ENCODE peak calls at places on chromosomes 5 and 9, in five cellular contexts. J, Y, K, I and L are unnamed samples. For H3K9me3, the result is how much of the 10 kb centered on the place peaks cover.

GRCh38 chr9:127789179-127789578 is 3.3 kb downstream of the CDK9 start:
- DNase-seq in J (no peak), Y (no peak), K (no peak), I (no peak), L (no peak)

GRCh38 chr9:21608200-21608599 is 126.1 kb upstream of the IFNE start:
- DNase-seq in J (no peak), Y (no peak), K (no peak), I (no peak), L (no peak)

GRCh38 chr5:1118738-1119137 is 6.9 kb upstream of the SLC12A7 start:
- DNase-seq in J (no peak), Y (no peak), K (no peak), I (no peak), L (no peak)

GRCh38 chr9:76369583-76369982 is 24.6 kb downstream of the RFK start:
- DNase-seq in J (no peak), Y (no peak), K (no peak), I (peak), L (no peak)

GRCh38 chr9:35962126-35962906 is 4.4 kb upstream of the OR2S2 start:
- DNase-seq in J (peak), Y (no peak), K (no peak), I (peak), L (no peak)

GRCh38 chr5:110413856-110414255 is 312.6 kb downstream of the TMEM232 start:
- DNase-seq in J (no peak), Y (no peak), K (no peak), I (no peak), L (no peak)

GRCh38 chr5:33828611-33829286 is 63.0 kb downstream of the ADAMTS12 start:
- DNase-seq in J (no peak), Y (no peak), K (no peak), I (no peak), L (no peak)

GRCh38 chr5:37889612-37890317 is 49.9 kb upstream of the GDNF start:
- DNase-seq in J (no peak), Y (no peak), K (no peak), I (no peak), L (no peak)

GRCh38 chr5:91217859-91218258 is 165.3 kb downstream of the ARRDC3 start:
- DNase-seq in J (no peak), Y (no peak), K (no peak), I (no peak), L (no peak)

GRCh38 chr5:153745778-153746420 is 255.4 kb downstream of the GRIA1 start:
- DNase-seq in J (no peak), Y (no peak), K (no peak), I (no peak), L (no peak)

GRCh38 chr5:110159202-110159601 is 469.5 kb downstream of the MAN2A1 start:
- DNase-seq in J (no peak), Y (no peak), K (no peak), I (no peak), L (no peak)

GRCh38 chr9:37903581-37903830 is 421 bp downstream of the SLC25A51 start:
- DNase-seq in J (no peak), Y (no peak), K (no peak), I (no peak), L (peak)

GRCh38 chr5:154415114-154415513 is 30.7 kb upstream of the SAP30L start:
- DNase-seq in J (no peak), Y (no peak), K (no peak), I (no peak), L (no peak)

GRCh38 chr5:154002093-154002492 is 36.6 kb downstream of the FAM114A2 start:
- DNase-seq in J (no peak), Y (no peak), K (no peak), I (peak), L (no peak)

GRCh38 chr9:87502446-87503232 is 5.0 kb downstream of the DAPK1 start:
- DNase-seq in J (no peak), Y (no peak), K (no peak), I (no peak), L (no peak)

GRCh38 chr9:17402309-17402708 is 176.6 kb upstream of the SH3GL2 start:
- DNase-seq in J (no peak), Y (no peak), K (no peak), I (no peak), L (no peak)

GRCh38 chr5:142866563-142867275 is 96.5 kb downstream of the ARHGAP26 start:
- DNase-seq in J (no peak), Y (no peak), K (no peak), I (peak), L (no peak)

GRCh38 chr5:56320686-56321085 is 87.6 kb upstream of the ANKRD55 start:
- DNase-seq in J (no peak), Y (no peak), K (no peak), I (no peak), L (no peak)

GRCh38 chr5:169006878-169007790 is 293.8 kb downstream of the SLIT3 start:
- DNase-seq in J (no peak), Y (no peak), K (no peak), I (no peak), L (no peak)

GRCh38 chr9:106590759-106591505 is 272.0 kb upstream of the ZNF462 start:
- DNase-seq in J (no peak), Y (no peak), K (no peak), I (no peak), L (no peak)

GRCh38 chr5:61701877-61702602 is 370.0 kb downstream of the ZSWIM6 start:
- DNase-seq in J (no peak), Y (no peak), K (no peak), I (no peak), L (no peak)

GRCh38 chr9:98726735-98727134 is 18.0 kb upstream of the GABBR2 start:
- DNase-seq in J (no peak), Y (no peak), K (no peak), I (peak), L (no peak)

GRCh38 chr5:148979104-148979723 is 83.6 kb downstream of the SH3TC2 start:
- DNase-seq in J (no peak), Y (no peak), K (no peak), I (no peak), L (no peak)

GRCh38 chr9:14344846-14345585 is 31.1 kb upstream of the NFIB start:
- DNase-seq in J (no peak), Y (no peak), K (no peak), I (no peak), L (no peak)

GRCh38 chr5:110414360-110414759 is 312.1 kb downstream of the TMEM232 start:
- DNase-seq in J (no peak), Y (no peak), K (no peak), I (no peak), L (no peak)

GRCh38 chr9:88990721-88991065 is 575 bp upstream of the S1PR3 start:
- DNase-seq in J (no peak), Y (no peak), K (no peak), I (no peak), L (no peak)
- TF ChIP-seq CTCF in J (peak), Y (no peak), K (no peak), I (peak), L (no peak)

DNA sequence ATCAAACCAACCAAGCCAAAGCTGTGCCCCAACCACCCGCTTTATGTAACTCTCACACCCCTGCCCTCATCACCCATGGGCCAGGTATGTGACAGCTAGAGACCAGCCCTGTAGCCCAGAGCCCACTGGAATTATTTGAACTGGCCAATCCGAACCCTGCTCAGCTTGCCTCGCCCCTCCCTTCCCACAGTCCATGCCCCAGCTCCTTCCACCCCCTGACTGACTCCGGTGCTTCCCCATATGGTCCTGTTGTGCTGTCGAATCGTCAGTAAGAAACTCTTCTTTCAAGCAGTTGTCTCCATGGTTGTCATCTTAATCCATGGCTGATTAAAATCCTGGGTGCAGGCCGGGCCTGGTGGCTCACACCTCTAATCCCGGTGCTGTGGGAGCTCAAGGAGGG is 118.5 kb downstream of the COL23A1 start:
- DNase-seq in J (no peak), Y (no peak), K (no peak), I (no peak), L (no peak)
- H3K9me3 ChIP-seq in J (under half), Y (under half), K (under half), I (under half), L (under half)

DNA sequence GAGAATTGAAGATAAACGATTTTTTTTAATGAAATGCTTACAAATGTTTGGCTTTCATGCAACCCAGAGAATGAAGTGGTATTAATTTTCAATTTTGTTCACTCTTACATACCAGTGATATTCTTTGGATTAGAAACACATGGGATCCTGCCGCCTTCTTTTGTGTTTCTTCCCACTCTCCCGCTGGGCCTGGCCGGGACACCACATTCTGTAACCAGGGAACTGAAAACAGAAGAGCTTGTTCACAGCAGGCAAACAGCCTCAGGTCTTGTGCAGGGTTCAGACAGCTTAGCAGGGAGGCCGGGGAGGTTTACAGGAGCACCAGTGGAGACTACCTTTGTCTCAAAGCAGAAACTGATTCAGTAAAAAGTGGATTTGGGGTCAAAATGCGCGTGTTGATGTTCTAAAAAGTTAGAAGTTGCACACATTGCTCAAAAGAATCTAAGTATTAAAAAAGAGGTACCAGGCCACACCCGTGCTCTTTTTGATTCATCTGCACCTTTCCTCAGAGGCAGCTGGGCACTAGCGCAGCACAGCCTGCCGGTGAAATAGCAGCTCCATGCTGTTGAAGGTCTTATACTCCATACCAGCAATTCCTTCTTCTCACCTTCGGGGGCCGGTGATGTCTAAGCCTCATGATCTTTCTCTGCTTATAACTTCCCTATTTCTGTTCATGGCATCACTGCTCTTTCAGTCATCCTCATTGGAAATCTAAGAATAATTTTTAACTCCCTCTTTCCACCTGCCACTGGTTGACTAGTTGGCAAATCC is 67.1 kb downstream of the GRAMD2B start:
- DNase-seq in J (no peak), Y (no peak), K (no peak), I (no peak), L (no peak)
- TF ChIP-seq CTCF in J (peak), Y (no peak), K (no peak), I (no peak), L (no peak)

GRCh38 chr5:3449481-3449880 is 146.2 kb upstream of the IRX1 start:
- DNase-seq in J (no peak), Y (no peak), K (no peak), I (no peak), L (no peak)
- H3K9me3 ChIP-seq in J (under half), Y (under half), K (under half), I (under half), L (under half)

DNA sequence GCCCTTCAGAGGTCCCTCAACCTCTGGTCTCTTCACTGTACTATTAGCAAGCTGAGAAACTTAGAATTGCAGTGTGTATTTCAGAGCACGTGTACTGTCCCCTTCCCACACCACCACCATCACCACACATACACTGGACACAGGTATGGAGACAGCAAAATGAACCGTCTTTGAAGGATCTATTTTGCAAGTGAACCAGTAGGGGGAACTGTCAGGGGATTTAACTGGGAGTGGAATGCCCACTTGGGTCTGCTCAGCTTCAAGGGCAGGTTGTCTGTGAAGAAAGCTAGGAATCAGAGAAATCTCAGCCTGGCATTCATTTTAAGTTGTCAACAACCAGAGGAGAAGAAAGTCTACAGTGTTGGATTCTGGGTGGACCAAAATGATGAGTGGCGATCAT is 147.0 kb downstream of the DCP2 start:
- DNase-seq in J (no peak), Y (no peak), K (no peak), I (no peak), L (no peak)
- TF ChIP-seq CTCF in J (peak), Y (no peak), K (no peak), I (peak), L (no peak)

GRCh38 chr9:69303331-69303730 is 21.7 kb upstream of the ENTREP1 start:
- DNase-seq in J (no peak), Y (no peak), K (no peak), I (no peak), L (no peak)

GRCh38 chr9:69308217-69308931 is 16.6 kb upstream of the ENTREP1 start:
- DNase-seq in J (no peak), Y (no peak), K (no peak), I (no peak), L (no peak)

GRCh38 chr9:69313175-69313574 is 11.8 kb upstream of the ENTREP1 start:
- DNase-seq in J (no peak), Y (no peak), K (no peak), I (no peak), L (no peak)

GRCh38 chr9:69307446-69308216 is 17.4 kb upstream of the ENTREP1 start:
- DNase-seq in J (peak), Y (no peak), K (no peak), I (no peak), L (no peak)
- H3K9me3 ChIP-seq in J (under half), Y (under half), K (under half), I (under half), L (under half)